ENCODE peak calls at places on chromosomes 3 and 15, in eight cellular contexts. E, H, G, N, Z, P, W and M are unnamed samples.

GRCh38 chr3:177431525-177432255 is 234.4 kb upstream of the TBL1XR1 start:
- DNase-seq in W (peak), Z (no peak), P (no peak), G (no peak), N (no peak), E (peak), H (no peak), M (no peak)

GRCh38 chr3:71166366-71166765 is 417.2 kb downstream of the FOXP1 start:
- DNase-seq in G (no peak), N (no peak), Z (no peak), W (no peak), P (no peak), H (no peak), E (no peak), M (no peak)

GRCh38 chr3:122005033-122005565 is 16.9 kb downstream of the ILDR1 start:
- DNase-seq in W (peak), P (no peak), Z (no peak), N (no peak), G (no peak), E (no peak), H (no peak), M (no peak)

GRCh38 chr3:23219117-23219516 is 16.0 kb downstream of the UBE2E2 start:
- DNase-seq in H (peak), P (peak), G (no peak), N (peak), Z (no peak), W (no peak), E (no peak), M (no peak)

GRCh38 chr3:36891651-36892268 is 53.1 kb downstream of the TRANK1 start:
- DNase-seq in H (no peak), N (no peak), P (no peak), E (no peak), G (peak), Z (no peak), W (no peak), M (no peak)

GRCh38 chr15:64897345-64897985 is 14.2 kb upstream of the ANKDD1A start:
- DNase-seq in P (peak), E (no peak), Z (peak), W (no peak), G (peak), H (peak), N (no peak), M (no peak)

GRCh38 chr3:24494616-24495333 is at the start of gene THRB:
- DNase-seq in W (peak), G (peak), Z (peak), N (peak), P (peak), H (peak), E (peak), M (peak)

GRCh38 chr3:150225986-150226385 is 182.1 kb upstream of the TSC22D2 start:
- DNase-seq in W (no peak), G (peak), E (no peak), N (no peak), H (no peak), Z (no peak), P (peak), M (no peak)

GRCh38 chr15:25884354-25884753 is 21.2 kb upstream of the ATP10A start:
- DNase-seq in W (no peak), E (no peak), N (no peak), P (no peak), H (peak), G (no peak), Z (no peak), M (no peak)

GRCh38 chr3:141955163-141955562 is 78.7 kb downstream of the ATP1B3 start:
- DNase-seq in P (no peak), Z (peak), H (peak), W (no peak), E (no peak), G (no peak), N (peak), M (no peak)

GRCh38 chr3:166455724-166456123 is 618.5 kb upstream of the BCHE start:
- DNase-seq in G (no peak), E (no peak), W (no peak), P (no peak), H (peak), Z (no peak), N (no peak), M (peak)

GRCh38 chr3:71978150-71978721 is 193.3 kb upstream of the PROK2 start:
- DNase-seq in E (no peak), W (no peak), P (no peak), N (peak), H (no peak), G (no peak), Z (no peak), M (no peak)

GRCh38 chr15:77069521-77070121 is 1.3 kb downstream of the TSPAN3 start:
- DNase-seq in N (no peak), W (no peak), H (peak), G (no peak), E (peak), Z (no peak), P (peak), M (no peak)

GRCh38 chr3:110101361-110101760 is 764.0 kb upstream of the DPPA4 start:
- DNase-seq in Z (peak), W (no peak), G (no peak), P (no peak), H (no peak), E (no peak), N (no peak), M (no peak)

GRCh38 chr15:90870354-90871096 is 2.1 kb downstream of the FURIN start:
- DNase-seq in W (no peak), G (no peak), Z (no peak), P (no peak), N (no peak), H (peak), E (no peak), M (no peak)

GRCh38 chr3:69823710-69824109 is 84.4 kb downstream of the MITF start:
- DNase-seq in Z (no peak), H (no peak), N (no peak), W (no peak), P (no peak), E (no peak), G (no peak), M (no peak)

GRCh38 chr3:99686955-99687612 is 48.7 kb downstream of the COL8A1 start:
- DNase-seq in G (peak), W (peak), Z (peak), E (peak), N (peak), P (peak), H (peak), M (no peak)

GRCh38 chr15:80870893-80871292 is 91.7 kb downstream of the CEMIP start:
- DNase-seq in Z (no peak), N (no peak), G (no peak), H (no peak), E (no peak), W (no peak), P (no peak), M (no peak)